ENCODE peak calls at places on chromosomes 1 and 21, in eight cellular contexts. One of them, this sample, is unnamed.

GRCh38 chr1:38564946-38565570 is 294.5 kb downstream of the RRAGC start:
- DNase-seq in mammary epithelial cell: no peak
- DNase-seq in stomach: no peak
- DNase-seq in bronchial epithelial cell: no peak
- DNase-seq in upper lobe of right lung: no peak
- DNase-seq in WTC11: no peak
- DNase-seq in cardiac fibroblast: no peak
- DNase-seq in coronary artery: no peak
- DNase-seq in this sample: no peak

GRCh38 chr1:86914998-86915736 is 732 bp downstream of the HS2ST1 start:
- DNase-seq in mammary epithelial cell: peak; percentile 72
- DNase-seq in bronchial epithelial cell: peak; percentile 57
- DNase-seq in cardiac fibroblast: peak; percentile 64
- DNase-seq in upper lobe of right lung: peak; percentile 72
- DNase-seq in coronary artery: peak; percentile 78
- DNase-seq in stomach: peak; percentile 52
- DNase-seq in WTC11: peak; percentile 60
- DNase-seq in this sample: peak; percentile 48

GRCh38 chr1:218967254-218967653 is 206.4 kb upstream of the LYPLAL1 start:
- DNase-seq in bronchial epithelial cell: no peak
- DNase-seq in cardiac fibroblast: no peak
- DNase-seq in stomach: no peak
- DNase-seq in WTC11: no peak
- DNase-seq in coronary artery: no peak
- DNase-seq in upper lobe of right lung: no peak
- DNase-seq in mammary epithelial cell: no peak
- DNase-seq in this sample: no peak

GRCh38 chr1:246765521-246765920 is 41.3 kb downstream of the SCCPDH start:
- DNase-seq in bronchial epithelial cell: no peak
- DNase-seq in upper lobe of right lung: no peak
- DNase-seq in cardiac fibroblast: no peak
- DNase-seq in mammary epithelial cell: no peak
- DNase-seq in WTC11: no peak
- DNase-seq in stomach: no peak
- DNase-seq in coronary artery: no peak
- DNase-seq in this sample: no peak

GRCh38 chr1:85148524-85149250 is 52.1 kb downstream of the SYDE2 start:
- DNase-seq in WTC11: no peak
- DNase-seq in cardiac fibroblast: peak; percentile 10
- DNase-seq in bronchial epithelial cell: no peak
- DNase-seq in coronary artery: no peak
- DNase-seq in mammary epithelial cell: peak; percentile 4
- DNase-seq in stomach: no peak
- DNase-seq in upper lobe of right lung: no peak
- DNase-seq in this sample: no peak

GRCh38 chr21:41739936-41740335 is 26.9 kb downstream of the RIPK4 start:
- DNase-seq in coronary artery: no peak
- DNase-seq in bronchial epithelial cell: no peak
- DNase-seq in WTC11: no peak
- DNase-seq in cardiac fibroblast: no peak
- DNase-seq in mammary epithelial cell: no peak
- DNase-seq in stomach: no peak
- DNase-seq in upper lobe of right lung: no peak
- DNase-seq in this sample: no peak

GRCh38 chr1:22673486-22674409 is 20.7 kb downstream of the C1QB start:
- DNase-seq in mammary epithelial cell: peak; percentile 39
- DNase-seq in upper lobe of right lung: no peak
- DNase-seq in cardiac fibroblast: peak; percentile 77
- DNase-seq in coronary artery: no peak
- DNase-seq in bronchial epithelial cell: peak; percentile 49
- DNase-seq in stomach: peak; percentile 48
- DNase-seq in WTC11: peak; percentile 67
- DNase-seq in this sample: no peak

GRCh38 chr1:185926562-185926961 is 192.4 kb downstream of the HMCN1 start:
- DNase-seq in mammary epithelial cell: no peak
- DNase-seq in coronary artery: no peak
- DNase-seq in upper lobe of right lung: no peak
- DNase-seq in cardiac fibroblast: peak; percentile 41
- DNase-seq in bronchial epithelial cell: peak; percentile 58
- DNase-seq in stomach: no peak
- DNase-seq in WTC11: no peak
- DNase-seq in this sample: no peak

GRCh38 chr1:154221815-154222081 is 993 bp downstream of the UBAP2L start:
- DNase-seq in coronary artery: no peak
- DNase-seq in cardiac fibroblast: peak; percentile 77
- DNase-seq in upper lobe of right lung: no peak
- DNase-seq in bronchial epithelial cell: no peak
- DNase-seq in WTC11: no peak
- DNase-seq in mammary epithelial cell: peak; percentile 39
- DNase-seq in stomach: no peak
- DNase-seq in this sample: no peak

GRCh38 chr1:22638476-22639234 is 2.2 kb downstream of the C1QA start:
- DNase-seq in coronary artery: no peak
- DNase-seq in cardiac fibroblast: no peak
- DNase-seq in mammary epithelial cell: no peak
- DNase-seq in bronchial epithelial cell: no peak
- DNase-seq in stomach: no peak
- DNase-seq in WTC11: no peak
- DNase-seq in upper lobe of right lung: peak; percentile 57
- DNase-seq in this sample: no peak

GRCh38 chr1:97137862-97138514 is 416.4 kb downstream of the PTBP2 start:
- DNase-seq in mammary epithelial cell: peak; percentile 42
- DNase-seq in coronary artery: no peak
- DNase-seq in upper lobe of right lung: no peak
- DNase-seq in stomach: no peak
- DNase-seq in WTC11: no peak
- DNase-seq in cardiac fibroblast: peak; percentile 92
- DNase-seq in bronchial epithelial cell: peak; percentile 66
- DNase-seq in this sample: no peak

GRCh38 chr1:93591291-93591832 is 90.3 kb downstream of the BCAR3 start:
- DNase-seq in bronchial epithelial cell: no peak
- DNase-seq in stomach: no peak
- DNase-seq in cardiac fibroblast: no peak
- DNase-seq in WTC11: no peak
- DNase-seq in mammary epithelial cell: no peak
- DNase-seq in coronary artery: no peak
- DNase-seq in upper lobe of right lung: no peak
- DNase-seq in this sample: no peak

GRCh38 chr1:248611883-248612282 is 14.4 kb upstream of the OR2T10 start:
- DNase-seq in bronchial epithelial cell: no peak
- DNase-seq in stomach: no peak
- DNase-seq in mammary epithelial cell: no peak
- DNase-seq in cardiac fibroblast: no peak
- DNase-seq in coronary artery: no peak
- DNase-seq in upper lobe of right lung: no peak
- DNase-seq in WTC11: no peak
- DNase-seq in this sample: no peak

GRCh38 chr1:91830242-91831131 is 55.5 kb downstream of the TGFBR3 start:
- DNase-seq in WTC11: no peak
- DNase-seq in stomach: no peak
- DNase-seq in coronary artery: peak; percentile 85
- DNase-seq in bronchial epithelial cell: peak; percentile 28
- DNase-seq in mammary epithelial cell: peak; percentile 20
- DNase-seq in cardiac fibroblast: peak; percentile 90
- DNase-seq in upper lobe of right lung: peak; percentile 66
- DNase-seq in this sample: no peak

GRCh38 chr1:53195913-53196484 is 625 bp upstream of the CPT2 start:
- DNase-seq in stomach: no peak
- DNase-seq in coronary artery: no peak
- DNase-seq in mammary epithelial cell: no peak
- DNase-seq in upper lobe of right lung: no peak
- DNase-seq in cardiac fibroblast: no peak
- DNase-seq in bronchial epithelial cell: no peak
- DNase-seq in WTC11: no peak
- DNase-seq in this sample: no peak

GRCh38 chr1:236114076-236114747 is 28.1 kb upstream of the GPR137B start:
- DNase-seq in mammary epithelial cell: no peak
- DNase-seq in cardiac fibroblast: no peak
- DNase-seq in stomach: no peak
- DNase-seq in coronary artery: no peak
- DNase-seq in upper lobe of right lung: no peak
- DNase-seq in bronchial epithelial cell: no peak
- DNase-seq in WTC11: no peak
- DNase-seq in this sample: no peak

DNA sequence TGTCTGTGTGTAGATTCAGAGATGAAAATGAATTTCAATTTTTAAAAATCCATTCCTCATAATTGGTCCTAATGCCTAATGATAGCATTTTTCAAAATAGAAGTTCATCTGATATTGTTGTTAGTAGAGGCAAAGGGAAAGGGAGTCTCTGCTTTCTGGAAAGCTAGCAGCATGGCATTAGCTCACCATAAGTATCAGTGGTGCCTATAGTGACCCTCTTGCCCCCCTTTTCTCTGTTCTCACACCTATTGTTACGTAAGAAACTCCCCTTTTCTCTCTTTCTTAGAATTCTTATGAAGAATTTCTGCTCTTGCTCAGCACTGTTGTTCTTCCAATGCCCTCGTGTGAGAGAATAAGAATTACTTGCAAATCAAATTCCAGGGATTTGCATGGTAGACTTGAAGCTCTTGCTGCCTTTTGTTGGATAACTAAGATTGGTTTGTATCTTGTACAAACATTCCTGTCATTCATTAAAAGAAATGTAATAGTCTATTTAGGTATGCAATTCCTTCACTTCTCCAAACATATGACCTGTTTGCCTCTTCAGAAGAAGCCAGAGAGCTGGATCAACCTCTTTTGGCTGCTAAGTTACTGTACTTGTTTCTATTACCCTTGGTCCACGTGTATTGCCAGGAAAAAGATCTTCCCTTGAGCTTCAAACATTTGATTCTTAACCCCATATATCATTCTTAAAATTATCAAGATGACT is 69.2 kb upstream of the MAGI3 start:
- DNase-seq in cardiac fibroblast: no peak
- DNase-seq in bronchial epithelial cell: no peak
- DNase-seq in upper lobe of right lung: no peak
- DNase-seq in coronary artery: no peak
- DNase-seq in stomach: no peak
- DNase-seq in WTC11: no peak
- DNase-seq in mammary epithelial cell: no peak
- DNase-seq in this sample: no peak
- TF ChIP-seq CTCF in cardiac fibroblast: no peak
- TF ChIP-seq CTCF in bronchial epithelial cell: no peak
- TF ChIP-seq CTCF in upper lobe of right lung: no peak
- TF ChIP-seq CTCF in coronary artery: no peak
- TF ChIP-seq CTCF in stomach: no peak
- TF ChIP-seq CTCF in WTC11: no peak
- TF ChIP-seq CTCF in mammary epithelial cell: no peak
- TF ChIP-seq CTCF in this sample: no peak

DNA sequence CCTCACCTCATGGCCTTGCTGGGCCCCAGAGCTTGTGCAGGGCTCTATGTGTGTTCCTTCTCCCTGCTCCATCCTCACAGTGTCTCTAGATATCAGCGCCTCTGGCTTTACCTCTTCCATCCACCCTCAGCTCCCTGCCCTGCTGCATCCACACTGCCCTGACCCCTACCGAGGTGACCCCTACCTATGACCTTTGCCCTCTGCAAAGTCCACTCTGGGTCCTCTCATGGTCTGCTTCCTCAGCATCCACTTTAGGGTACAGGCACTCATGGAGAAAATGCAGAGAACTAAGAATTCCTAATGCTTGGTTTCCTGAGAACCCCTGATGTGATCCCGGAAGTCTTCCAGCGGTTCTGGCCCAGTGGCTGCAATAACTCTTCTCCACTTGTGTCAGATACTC is 46.9 kb upstream of the PAXBP1 start:
- DNase-seq in bronchial epithelial cell: no peak
- DNase-seq in stomach: no peak
- DNase-seq in upper lobe of right lung: no peak
- DNase-seq in coronary artery: no peak
- DNase-seq in mammary epithelial cell: no peak
- DNase-seq in cardiac fibroblast: no peak
- DNase-seq in WTC11: no peak
- DNase-seq in this sample: no peak
- TF ChIP-seq CTCF in bronchial epithelial cell: no peak
- TF ChIP-seq CTCF in stomach: no peak
- TF ChIP-seq CTCF in upper lobe of right lung: no peak
- TF ChIP-seq CTCF in coronary artery: no peak
- TF ChIP-seq CTCF in mammary epithelial cell: no peak
- TF ChIP-seq CTCF in cardiac fibroblast: no peak
- TF ChIP-seq CTCF in WTC11: no peak
- TF ChIP-seq CTCF in this sample: no peak

GRCh38 chr1:161020573-161021167 is at the start of gene F11R:
- DNase-seq in coronary artery: no peak
- DNase-seq in bronchial epithelial cell: peak; percentile 71
- DNase-seq in mammary epithelial cell: peak; percentile 87
- DNase-seq in stomach: peak; percentile 60
- DNase-seq in WTC11: peak; percentile 61
- DNase-seq in upper lobe of right lung: peak; percentile 87
- DNase-seq in cardiac fibroblast: peak; percentile 28
- DNase-seq in this sample: no peak
- TF ChIP-seq CTCF in coronary artery: no peak
- TF ChIP-seq CTCF in bronchial epithelial cell: peak; percentile 17
- TF ChIP-seq CTCF in mammary epithelial cell: peak; percentile 8
- TF ChIP-seq CTCF in stomach: peak; percentile 48
- TF ChIP-seq CTCF in WTC11: no peak
- TF ChIP-seq CTCF in upper lobe of right lung: peak; percentile 32
- TF ChIP-seq CTCF in cardiac fibroblast: peak; percentile 11
- TF ChIP-seq CTCF in this sample: no peak

GRCh38 chr1:109191377-109191776 is 22.3 kb upstream of the SARS1 start:
- DNase-seq in cardiac fibroblast: no peak
- DNase-seq in mammary epithelial cell: no peak
- DNase-seq in bronchial epithelial cell: no peak
- DNase-seq in upper lobe of right lung: no peak
- DNase-seq in stomach: no peak
- DNase-seq in WTC11: peak; percentile 46
- DNase-seq in coronary artery: no peak
- DNase-seq in this sample: no peak
- TF ChIP-seq CTCF in cardiac fibroblast: peak; percentile 16
- TF ChIP-seq CTCF in mammary epithelial cell: no peak
- TF ChIP-seq CTCF in bronchial epithelial cell: peak; percentile 13
- TF ChIP-seq CTCF in upper lobe of right lung: no peak
- TF ChIP-seq CTCF in stomach: no peak
- TF ChIP-seq CTCF in WTC11: peak; percentile 13
- TF ChIP-seq CTCF in coronary artery: no peak
- TF ChIP-seq CTCF in this sample: no peak

GRCh38 chr1:9561429-9561828 is 22.2 kb downstream of the SLC25A33 start:
- DNase-seq in cardiac fibroblast: peak; percentile 98
- DNase-seq in coronary artery: no peak
- DNase-seq in upper lobe of right lung: no peak
- DNase-seq in mammary epithelial cell: peak; percentile 80
- DNase-seq in WTC11: no peak
- DNase-seq in stomach: no peak
- DNase-seq in bronchial epithelial cell: peak; percentile 93
- DNase-seq in this sample: no peak
- TF ChIP-seq CTCF in cardiac fibroblast: no peak
- TF ChIP-seq CTCF in coronary artery: no peak
- TF ChIP-seq CTCF in upper lobe of right lung: no peak
- TF ChIP-seq CTCF in mammary epithelial cell: no peak
- TF ChIP-seq CTCF in WTC11: no peak
- TF ChIP-seq CTCF in stomach: no peak
- TF ChIP-seq CTCF in bronchial epithelial cell: no peak
- TF ChIP-seq CTCF in this sample: no peak

DNA sequence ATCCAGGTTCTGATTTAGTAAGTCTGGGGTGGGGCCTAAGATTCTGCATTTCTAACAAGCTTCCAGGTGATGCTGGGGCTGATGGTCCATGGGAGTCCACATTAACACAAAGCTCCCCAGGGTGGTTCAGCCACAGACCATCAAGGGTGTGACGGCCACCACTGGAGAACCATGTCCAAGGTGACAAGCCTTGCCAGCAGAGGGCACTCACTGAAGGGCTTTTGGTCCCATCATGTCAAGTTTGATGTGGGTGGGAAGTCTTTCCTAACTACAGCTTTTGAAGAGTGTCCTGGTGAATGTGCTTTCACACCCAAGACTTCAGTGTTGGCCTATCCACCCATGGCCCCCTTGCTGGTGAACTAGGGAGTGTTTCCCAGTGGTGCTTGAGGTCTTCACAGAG is 67.1 kb downstream of the UBE2T start:
- DNase-seq in upper lobe of right lung: no peak
- DNase-seq in cardiac fibroblast: peak; percentile 65
- DNase-seq in bronchial epithelial cell: peak; percentile 38
- DNase-seq in coronary artery: no peak
- DNase-seq in stomach: peak; percentile 31
- DNase-seq in mammary epithelial cell: no peak
- DNase-seq in WTC11: peak; percentile 42
- DNase-seq in this sample: no peak
- TF ChIP-seq CTCF in upper lobe of right lung: peak; percentile 31
- TF ChIP-seq CTCF in cardiac fibroblast: peak; percentile 63
- TF ChIP-seq CTCF in bronchial epithelial cell: peak; percentile 58
- TF ChIP-seq CTCF in coronary artery: no peak
- TF ChIP-seq CTCF in stomach: peak; percentile 10
- TF ChIP-seq CTCF in mammary epithelial cell: peak; percentile 48
- TF ChIP-seq CTCF in WTC11: no peak
- TF ChIP-seq CTCF in this sample: no peak